ENCODE peak calls at places on chromosome X, in five cellular contexts. T is mesendoderm, P is upper lobe of left lung, I is esophagus squamous epithelium, G is tibial nerve. C is an unnamed sample.
A peak's percentile ranks its signal among the peaks of the same experiment; 100 is the strongest.

GRCh38 chrX:70262952-70263567 is 3.1 kb upstream of the P2RY4 start:
- DNase-seq in T (peak; percentile 74), P (peak; percentile 36), I (no peak), G (no peak), C (no peak)

GRCh38 chrX:17656035-17656418 is 81.3 kb upstream of the SCML1 start:
- DNase-seq in T (no peak), P (no peak), I (no peak), G (no peak), C (no peak)

GRCh38 chrX:70254063-70254400 is 6.0 kb downstream of the P2RY4 start:
- DNase-seq in T (peak; percentile 40), P (no peak), I (no peak), G (no peak), C (no peak)

GRCh38 chrX:30735839-30736238 is 82.6 kb downstream of the GK start:
- DNase-seq in T (peak; percentile 64), P (peak; percentile 59), I (no peak), G (peak; percentile 20), C (no peak)

GRCh38 chrX:105209406-105209805 is 11.1 kb downstream of the TEX13A start:
- DNase-seq in T (no peak), P (no peak), I (no peak), G (no peak), C (no peak)

GRCh38 chrX:150581093-150581775 is 12.8 kb downstream of the MTM1 start:
- DNase-seq in T (no peak), P (no peak), I (no peak), G (no peak), C (no peak)

GRCh38 chrX:38312436-38312835 is 14.9 kb downstream of the RPGR start:
- DNase-seq in T (no peak), P (no peak), I (no peak), G (no peak), C (no peak)

GRCh38 chrX:104750146-104750699 is 184.2 kb downstream of the IL1RAPL2 start:
- DNase-seq in T (no peak), P (no peak), I (no peak), G (no peak), C (no peak)

GRCh38 chrX:154730271-154730883 is 20.5 kb downstream of the GAB3 start:
- DNase-seq in T (no peak), P (peak; percentile 63), I (no peak), G (no peak), C (no peak)

GRCh38 chrX:29652484-29652883 is 562.9 kb upstream of the MAGEB2 start:
- DNase-seq in T (peak; percentile 0), P (no peak), I (no peak), G (no peak), C (no peak)

GRCh38 chrX:63658920-63659319 is 126.1 kb downstream of the ARHGEF9 start:
- DNase-seq in T (no peak), P (no peak), I (no peak), G (no peak), C (no peak)

GRCh38 chrX:97310373-97310772 is 426.7 kb downstream of the RPA4 start:
- DNase-seq in T (peak; percentile 95), P (no peak), I (no peak), G (no peak), C (no peak)

GRCh38 chrX:40004916-40005289 is 92.9 kb downstream of the BCOR start:
- DNase-seq in T (no peak), P (no peak), I (no peak), G (no peak), C (no peak)

GRCh38 chrX:63746715-63747114 is 38.3 kb downstream of the ARHGEF9 start:
- DNase-seq in T (no peak), P (no peak), I (no peak), G (no peak), C (no peak)

GRCh38 chrX:145002776-145003175 is 244.5 kb upstream of the SPANXN1 start:
- DNase-seq in T (peak; percentile 10), P (no peak), I (no peak), G (no peak), C (no peak)

GRCh38 chrX:112874140-112874539 is 33.5 kb upstream of the AMOT start:
- DNase-seq in T (no peak), P (no peak), I (no peak), G (no peak), C (no peak)

GRCh38 chrX:43969504-43970501 is 3.4 kb downstream of the NDP start:
- DNase-seq in T (no peak), P (no peak), I (no peak), G (no peak), C (no peak)

DNA sequence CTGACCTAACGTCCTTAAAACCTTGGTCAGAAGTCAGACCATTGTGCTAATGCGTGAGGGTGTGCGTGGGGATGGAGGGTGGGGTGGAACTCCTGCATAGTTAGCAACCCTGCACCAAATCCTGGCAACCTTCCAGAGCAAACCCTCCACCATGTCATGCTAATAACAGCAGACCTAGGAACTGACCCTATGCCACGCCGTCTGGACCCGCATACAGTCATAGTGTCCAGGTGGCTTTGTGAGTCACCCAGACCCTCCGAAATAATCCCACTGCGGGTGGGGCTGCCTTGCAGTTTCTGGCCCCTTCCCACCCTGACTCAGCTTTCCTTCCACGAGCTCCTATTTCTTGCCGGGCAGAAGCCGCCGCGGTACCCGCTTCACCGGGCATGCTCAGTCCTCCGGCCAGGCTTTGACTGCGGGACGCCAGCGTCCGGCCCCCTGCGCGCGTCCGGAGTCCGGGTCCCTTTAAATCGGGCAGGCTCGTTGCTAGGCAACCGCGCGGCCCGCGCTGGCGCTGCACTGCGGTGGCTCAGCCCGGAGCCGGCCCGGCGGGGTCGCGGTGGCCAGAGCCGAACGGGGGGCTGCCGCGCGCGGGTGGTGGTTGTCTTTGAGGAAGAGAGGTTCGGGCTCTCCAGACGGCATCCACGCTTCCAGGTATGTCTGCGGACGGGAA is at the start of gene CCDC160:
- DNase-seq in T (peak; percentile 64), P (peak; percentile 44), I (no peak), G (peak; percentile 14), C (no peak)
- H3K4me3 ChIP-seq in T (peak within 1 kb of the TSS; percentile 17), P (no peak within 1 kb of the TSS), I (peak within 1 kb of the TSS; percentile 54), G (peak within 1 kb of the TSS; percentile 40), C (peak within 1 kb of the TSS; percentile 24)

GRCh38 chrX:47571896-47572295 is 10.3 kb upstream of the TIMP1 start:
- DNase-seq in T (no peak), P (no peak), I (no peak), G (no peak), C (no peak)

GRCh38 chrX:47573334-47574095 is 8.7 kb upstream of the TIMP1 start:
- DNase-seq in T (peak; percentile 93), P (no peak), I (no peak), G (peak; percentile 34), C (no peak)

GRCh38 chrX:47570794-47571193 is 9.8 kb downstream of the ARAF start:
- DNase-seq in T (no peak), P (no peak), I (no peak), G (no peak), C (no peak)

GRCh38 chrX:47572773-47573333 is 9.4 kb upstream of the TIMP1 start:
- DNase-seq in T (no peak), P (no peak), I (no peak), G (no peak), C (no peak)

GRCh38 chrX:47571215-47571614 is 10.2 kb downstream of the ARAF start:
- DNase-seq in T (no peak), P (no peak), I (no peak), G (no peak), C (no peak)
- H3K4me1 ChIP-seq in T (no peaks in the 10 kb centered on the region), P (peaks cover 2% of the 10 kb centered on the region), I (peaks cover 3% of the 10 kb centered on the region), G (no peaks in the 10 kb centered on the region), C (peaks cover 3% of the 10 kb centered on the region)

DNA sequence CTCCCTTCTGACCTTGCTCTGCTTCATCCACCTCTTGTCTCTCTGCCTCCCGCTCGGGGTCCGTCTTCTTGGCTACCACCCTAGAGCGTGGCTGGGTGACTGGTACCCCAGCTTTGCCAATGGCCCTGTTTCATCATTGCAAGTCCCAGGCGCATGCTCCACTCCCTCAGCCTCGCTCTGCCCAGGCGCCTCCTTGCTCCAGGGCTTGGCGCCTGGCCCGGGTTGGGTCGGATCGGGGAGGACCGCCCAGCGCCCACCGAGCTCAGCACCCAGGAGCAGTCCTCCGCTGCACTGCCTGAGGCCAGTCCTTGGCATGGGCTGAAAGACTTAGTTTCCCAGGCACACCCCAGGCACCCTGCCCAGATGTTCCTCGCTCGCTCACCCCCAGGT is 577 bp downstream of the BGN start:
- DNase-seq in T (no peak), P (no peak), I (no peak), G (no peak), C (no peak)
- H3K4me3 ChIP-seq in T (no peak overlapping the region), P (no peak overlapping the region), I (peak overlapping the region; percentile 30), G (peak overlapping the region; percentile 12), C (peak overlapping the region; percentile 75)

GRCh38 chrX:7155163-7155562 is 7.2 kb upstream of the PUDP start:
- DNase-seq in T (no peak), P (no peak), I (no peak), G (no peak), C (no peak)
- H3K4me1 ChIP-seq in T (no peaks in the 10 kb centered on the region), P (no peaks in the 10 kb centered on the region), I (no peaks in the 10 kb centered on the region), G (no peaks in the 10 kb centered on the region), C (no peaks in the 10 kb centered on the region)

GRCh38 chrX:101080326-101080725 is 1.6 kb downstream of the TMEM35A start:
- DNase-seq in T (no peak), P (no peak), I (no peak), G (no peak), C (no peak)
- H3K4me3 ChIP-seq in T (no peak overlapping the region), P (no peak overlapping the region), I (peak overlapping the region; percentile 41), G (no peak overlapping the region), C (no peak overlapping the region)

DNA sequence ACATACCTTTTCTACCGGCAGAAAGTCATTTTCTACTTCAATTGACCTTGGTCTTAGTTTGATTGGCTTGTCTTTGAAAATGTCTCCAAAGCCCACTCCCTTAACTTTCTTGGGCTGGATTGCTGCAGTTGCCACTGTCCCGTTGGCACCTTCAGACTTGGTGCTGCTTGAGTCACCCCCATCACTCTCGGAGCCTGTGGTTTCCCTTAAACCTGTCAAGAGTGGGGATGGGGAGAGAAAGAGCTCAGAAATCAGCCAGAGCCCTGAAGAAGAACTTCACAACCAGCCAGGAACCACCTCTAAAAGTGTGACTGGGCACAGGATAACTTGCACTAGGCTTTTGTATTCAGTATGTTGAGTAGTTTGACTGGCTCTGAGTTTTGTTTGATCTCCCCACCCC is 168.5 kb upstream of the MAP3K15 start:
- DNase-seq in T (no peak), P (no peak), I (no peak), G (no peak), C (no peak)
- H3K4me1 ChIP-seq in T (no peaks in the 10 kb centered on the region), P (no peaks in the 10 kb centered on the region), I (no peaks in the 10 kb centered on the region), G (no peaks in the 10 kb centered on the region), C (no peaks in the 10 kb centered on the region)